ENCODE peak calls at places on chromosomes 16 and 17, in eight cellular contexts. S, D, T, P, X, H, B and Z are unnamed samples.

GRCh38 chr16:3173892-3174617 is 13.9 kb upstream of the OR1F1 start:
- DNase-seq in P (peak; percentile 31), T (no peak), D (peak; percentile 68), H (no peak), B (no peak), X (no peak), S (peak; percentile 48), Z (no peak)

GRCh38 chr17:60321336-60322055 is 70.4 kb downstream of the USP32 start:
- DNase-seq in S (no peak), P (no peak), D (no peak), B (no peak), H (no peak), X (no peak), T (peak; percentile 25), Z (no peak)

GRCh38 chr16:76345093-76345735 is 68.0 kb downstream of the CNTNAP4 start:
- DNase-seq in X (peak; percentile 15), P (no peak), S (no peak), D (no peak), H (no peak), B (no peak), T (no peak), Z (no peak)

GRCh38 chr16:87303962-87304521 is 13.2 kb downstream of the C16orf95 start:
- DNase-seq in B (no peak), T (no peak), X (no peak), D (no peak), S (no peak), P (no peak), H (no peak), Z (no peak)

GRCh38 chr17:28841901-28842281 is 699 bp downstream of the FAM222B start:
- DNase-seq in B (peak; percentile 8), P (peak; percentile 46), S (no peak), X (peak; percentile 39), H (no peak), D (no peak), T (no peak), Z (no peak)

GRCh38 chr17:80359422-80360110 is 55.4 kb upstream of the ENDOV start:
- DNase-seq in D (no peak), B (no peak), S (peak; percentile 21), X (no peak), T (no peak), H (no peak), P (no peak), Z (no peak)

GRCh38 chr16:12024429-12024828 is 47.9 kb downstream of the SNX29 start:
- DNase-seq in B (no peak), P (no peak), X (no peak), T (no peak), S (no peak), H (no peak), D (no peak), Z (no peak)

GRCh38 chr17:74566132-74566753 is 1.1 kb downstream of the CD300H start:
- DNase-seq in D (peak; percentile 59), S (no peak), B (peak; percentile 31), T (no peak), H (no peak), P (peak; percentile 30), X (peak; percentile 29), Z (no peak)

GRCh38 chr16:48030926-48031325 is 124.9 kb downstream of the ABCC12 start:
- DNase-seq in S (no peak), D (no peak), B (no peak), P (no peak), T (no peak), X (no peak), H (no peak), Z (no peak)

GRCh38 chr16:67649494-67649931 is 4.6 kb downstream of the CARMIL2 start:
- DNase-seq in P (no peak), D (peak; percentile 56), S (no peak), X (peak; percentile 18), H (peak; percentile 57), B (no peak), T (no peak), Z (no peak)

GRCh38 chr16:4558026-4558425 is 1.9 kb downstream of the C16orf96 start:
- DNase-seq in D (no peak), B (no peak), X (no peak), H (no peak), S (no peak), T (no peak), P (no peak), Z (no peak)

GRCh38 chr16:30399435-30400186 is 4.4 kb downstream of the ZNF48 start:
- DNase-seq in S (no peak), H (no peak), P (no peak), D (no peak), B (no peak), T (no peak), X (no peak), Z (no peak)

GRCh38 chr16:9077001-9077809 is 14.2 kb upstream of the HAPSTR1 start:
- DNase-seq in S (no peak), P (peak; percentile 94), T (peak; percentile 74), D (no peak), B (peak; percentile 59), H (no peak), X (no peak), Z (no peak)

GRCh38 chr17:79272666-79273219 is 198.1 kb downstream of the ENGASE start:
- DNase-seq in H (no peak), T (no peak), B (peak; percentile 61), X (peak; percentile 11), P (no peak), D (no peak), S (no peak), Z (no peak)

GRCh38 chr16:75415169-75415908 is 18.0 kb downstream of the CFDP1 start:
- DNase-seq in H (no peak), D (no peak), B (no peak), S (no peak), X (no peak), T (no peak), P (peak; percentile 31), Z (no peak)